ENCODE peak calls at places on chromosomes 5 and 9, in six cellular contexts. One of them, this sample, is unnamed.

GRCh38 chr5:145921211-145921610 is 15.2 kb upstream of the SH3RF2 start:
- DNase-seq in sigmoid colon: no peak
- DNase-seq in adrenal gland: no peak
- DNase-seq in lower leg skin: no peak
- DNase-seq in tibial nerve: no peak
- DNase-seq in GM12878: no peak
- DNase-seq in this sample: no peak

GRCh38 chr5:39331993-39332392 is 32.3 kb downstream of the C9 start:
- DNase-seq in sigmoid colon: no peak
- DNase-seq in adrenal gland: no peak
- DNase-seq in lower leg skin: no peak
- DNase-seq in tibial nerve: no peak
- DNase-seq in GM12878: no peak
- DNase-seq in this sample: no peak

GRCh38 chr9:129794549-129794948 is 8.4 kb upstream of the TOR1B start:
- DNase-seq in sigmoid colon: no peak
- DNase-seq in adrenal gland: no peak
- DNase-seq in lower leg skin: no peak
- DNase-seq in tibial nerve: no peak
- DNase-seq in GM12878: no peak
- DNase-seq in this sample: no peak

GRCh38 chr9:34575775-34576592 is 13.5 kb downstream of the CNTFR start:
- DNase-seq in sigmoid colon: no peak
- DNase-seq in adrenal gland: no peak
- DNase-seq in lower leg skin: no peak
- DNase-seq in tibial nerve: no peak
- DNase-seq in GM12878: no peak
- DNase-seq in this sample: no peak

GRCh38 chr5:10233505-10233904 is 16.2 kb downstream of the ATPSCKMT start:
- DNase-seq in sigmoid colon: no peak
- DNase-seq in adrenal gland: peak
- DNase-seq in lower leg skin: no peak
- DNase-seq in tibial nerve: no peak
- DNase-seq in GM12878: no peak
- DNase-seq in this sample: no peak

GRCh38 chr9:98707158-98708102 is 1.3 kb downstream of the GABBR2 start:
- DNase-seq in sigmoid colon: no peak
- DNase-seq in adrenal gland: peak
- DNase-seq in lower leg skin: peak
- DNase-seq in tibial nerve: no peak
- DNase-seq in GM12878: no peak
- DNase-seq in this sample: no peak

GRCh38 chr5:172630961-172631360 is 10.1 kb upstream of the NEURL1B start:
- DNase-seq in sigmoid colon: no peak
- DNase-seq in adrenal gland: no peak
- DNase-seq in lower leg skin: no peak
- DNase-seq in tibial nerve: no peak
- DNase-seq in GM12878: no peak
- DNase-seq in this sample: no peak

GRCh38 chr5:155870636-155871035 is 456.3 kb upstream of the SGCD start:
- DNase-seq in sigmoid colon: no peak
- DNase-seq in adrenal gland: no peak
- DNase-seq in lower leg skin: no peak
- DNase-seq in tibial nerve: no peak
- DNase-seq in GM12878: no peak
- DNase-seq in this sample: no peak

GRCh38 chr9:96449522-96449843 is 486 bp upstream of the HABP4 start:
- DNase-seq in sigmoid colon: no peak
- DNase-seq in adrenal gland: no peak
- DNase-seq in lower leg skin: no peak
- DNase-seq in tibial nerve: no peak
- DNase-seq in GM12878: no peak
- DNase-seq in this sample: no peak

GRCh38 chr5:143921525-143922311 is 109.8 kb downstream of the HMHB1 start:
- DNase-seq in sigmoid colon: no peak
- DNase-seq in adrenal gland: no peak
- DNase-seq in lower leg skin: no peak
- DNase-seq in tibial nerve: no peak
- DNase-seq in GM12878: no peak
- DNase-seq in this sample: no peak

GRCh38 chr9:5920860-5921328 is 30.2 kb downstream of the MLANA start:
- DNase-seq in sigmoid colon: no peak
- DNase-seq in adrenal gland: no peak
- DNase-seq in lower leg skin: no peak
- DNase-seq in tibial nerve: no peak
- DNase-seq in GM12878: peak
- DNase-seq in this sample: no peak

GRCh38 chr9:111586378-111586777 is 13.1 kb downstream of the PTGR1 start:
- DNase-seq in sigmoid colon: no peak
- DNase-seq in adrenal gland: no peak
- DNase-seq in lower leg skin: peak
- DNase-seq in tibial nerve: no peak
- DNase-seq in GM12878: no peak
- DNase-seq in this sample: no peak

GRCh38 chr5:78235289-78235688 is 59.2 kb downstream of the AP3B1 start:
- DNase-seq in sigmoid colon: no peak
- DNase-seq in adrenal gland: no peak
- DNase-seq in lower leg skin: no peak
- DNase-seq in tibial nerve: no peak
- DNase-seq in GM12878: no peak
- DNase-seq in this sample: no peak

GRCh38 chr5:130985776-130986175 is 179.3 kb downstream of the HINT1 start:
- DNase-seq in sigmoid colon: no peak
- DNase-seq in adrenal gland: no peak
- DNase-seq in lower leg skin: no peak
- DNase-seq in tibial nerve: no peak
- DNase-seq in GM12878: no peak
- DNase-seq in this sample: no peak

GRCh38 chr9:124598048-124598447 is 90.8 kb upstream of the NR5A1 start:
- DNase-seq in sigmoid colon: no peak
- DNase-seq in adrenal gland: no peak
- DNase-seq in lower leg skin: no peak
- DNase-seq in tibial nerve: no peak
- DNase-seq in GM12878: no peak
- DNase-seq in this sample: no peak

GRCh38 chr9:111696796-111697195 is 35.4 kb downstream of the GNG10 start:
- DNase-seq in sigmoid colon: no peak
- DNase-seq in adrenal gland: no peak
- DNase-seq in lower leg skin: no peak
- DNase-seq in tibial nerve: no peak
- DNase-seq in GM12878: no peak
- DNase-seq in this sample: no peak

GRCh38 chr5:137938358-137939138 is 49.3 kb downstream of the PKD2L2 start:
- DNase-seq in sigmoid colon: no peak
- DNase-seq in adrenal gland: no peak
- DNase-seq in lower leg skin: no peak
- DNase-seq in tibial nerve: no peak
- DNase-seq in GM12878: no peak
- DNase-seq in this sample: no peak

GRCh38 chr5:120657083-120657482 is 193.0 kb downstream of the PRR16 start:
- DNase-seq in sigmoid colon: no peak
- DNase-seq in adrenal gland: no peak
- DNase-seq in lower leg skin: no peak
- DNase-seq in tibial nerve: no peak
- DNase-seq in GM12878: no peak
- DNase-seq in this sample: no peak

GRCh38 chr5:73321757-73322452 is 126.7 kb downstream of the FOXD1 start:
- DNase-seq in sigmoid colon: no peak
- DNase-seq in adrenal gland: no peak
- DNase-seq in lower leg skin: no peak
- DNase-seq in tibial nerve: no peak
- DNase-seq in GM12878: no peak
- DNase-seq in this sample: no peak

GRCh38 chr9:72362118-72362531 is 2.9 kb downstream of the ZFAND5 start:
- DNase-seq in sigmoid colon: no peak
- DNase-seq in adrenal gland: no peak
- DNase-seq in lower leg skin: no peak
- DNase-seq in tibial nerve: no peak
- DNase-seq in GM12878: no peak
- DNase-seq in this sample: no peak

GRCh38 chr5:80837679-80838078 is 122.5 kb upstream of the RASGRF2 start:
- DNase-seq in sigmoid colon: no peak
- DNase-seq in adrenal gland: no peak
- DNase-seq in lower leg skin: no peak
- DNase-seq in tibial nerve: no peak
- DNase-seq in GM12878: peak
- DNase-seq in this sample: no peak

GRCh38 chr9:33852216-33852826 is 35.4 kb downstream of the UBE2R2 start:
- DNase-seq in sigmoid colon: peak
- DNase-seq in adrenal gland: peak
- DNase-seq in lower leg skin: no peak
- DNase-seq in tibial nerve: peak
- DNase-seq in GM12878: no peak
- DNase-seq in this sample: peak

GRCh38 chr9:78189461-78189860 is 46.4 kb upstream of the CEP78 start:
- DNase-seq in sigmoid colon: no peak
- DNase-seq in adrenal gland: no peak
- DNase-seq in lower leg skin: no peak
- DNase-seq in tibial nerve: no peak
- DNase-seq in GM12878: no peak
- DNase-seq in this sample: no peak

GRCh38 chr5:57172466-57172961 is 1.3 kb upstream of the GPBP1 start:
- DNase-seq in sigmoid colon: no peak
- DNase-seq in adrenal gland: no peak
- DNase-seq in lower leg skin: peak
- DNase-seq in tibial nerve: no peak
- DNase-seq in GM12878: no peak
- DNase-seq in this sample: no peak

GRCh38 chr9:120894404-120895226 is 17.6 kb upstream of the PHF19 start:
- DNase-seq in sigmoid colon: no peak
- DNase-seq in adrenal gland: peak
- DNase-seq in lower leg skin: no peak
- DNase-seq in tibial nerve: no peak
- DNase-seq in GM12878: no peak
- DNase-seq in this sample: peak

GRCh38 chr5:69494481-69494880 is 1.9 kb downstream of the OCLN start:
- DNase-seq in sigmoid colon: no peak
- DNase-seq in adrenal gland: no peak
- DNase-seq in lower leg skin: no peak
- DNase-seq in tibial nerve: no peak
- DNase-seq in GM12878: no peak
- DNase-seq in this sample: no peak

GRCh38 chr5:69492391-69493234 is at the start of gene OCLN:
- DNase-seq in sigmoid colon: no peak
- DNase-seq in adrenal gland: no peak
- DNase-seq in lower leg skin: peak
- DNase-seq in tibial nerve: no peak
- DNase-seq in GM12878: no peak
- DNase-seq in this sample: no peak

GRCh38 chr5:69491027-69491426 is 1.6 kb upstream of the OCLN start:
- DNase-seq in sigmoid colon: no peak
- DNase-seq in adrenal gland: no peak
- DNase-seq in lower leg skin: no peak
- DNase-seq in tibial nerve: no peak
- DNase-seq in GM12878: no peak
- DNase-seq in this sample: no peak

GRCh38 chr5:69491838-69492390 is 676 bp upstream of the OCLN start:
- DNase-seq in sigmoid colon: no peak
- DNase-seq in adrenal gland: no peak
- DNase-seq in lower leg skin: no peak
- DNase-seq in tibial nerve: no peak
- DNase-seq in GM12878: no peak
- DNase-seq in this sample: no peak

GRCh38 chr5:69493235-69493925 is 790 bp downstream of the OCLN start:
- DNase-seq in sigmoid colon: no peak
- DNase-seq in adrenal gland: no peak
- DNase-seq in lower leg skin: no peak
- DNase-seq in tibial nerve: no peak
- DNase-seq in GM12878: no peak
- DNase-seq in this sample: peak
- TF ChIP-seq POLR2A in sigmoid colon: no peak
- TF ChIP-seq POLR2A in adrenal gland: no peak
- TF ChIP-seq POLR2A in lower leg skin: no peak
- TF ChIP-seq POLR2A in tibial nerve: no peak
- TF ChIP-seq POLR2A in GM12878: peak
- TF ChIP-seq POLR2A in this sample: no peak

GRCh38 chr9:122912671-122912963 is 506 bp downstream of the ZBTB6 start:
- DNase-seq in sigmoid colon: no peak
- DNase-seq in adrenal gland: no peak
- DNase-seq in lower leg skin: no peak
- DNase-seq in tibial nerve: no peak
- DNase-seq in GM12878: no peak
- DNase-seq in this sample: no peak

GRCh38 chr9:122912964-122913673 is at the start of gene ZBTB6:
- DNase-seq in sigmoid colon: peak
- DNase-seq in adrenal gland: peak
- DNase-seq in lower leg skin: peak
- DNase-seq in tibial nerve: peak
- DNase-seq in GM12878: peak
- DNase-seq in this sample: peak
- TF ChIP-seq POLR2A in sigmoid colon: no peak
- TF ChIP-seq POLR2A in adrenal gland: no peak
- TF ChIP-seq POLR2A in lower leg skin: no peak
- TF ChIP-seq POLR2A in tibial nerve: peak
- TF ChIP-seq POLR2A in GM12878: peak
- TF ChIP-seq POLR2A in this sample: no peak

GRCh38 chr9:123322771-123323481 is 33.1 kb upstream of the CRB2 start:
- DNase-seq in sigmoid colon: no peak
- DNase-seq in adrenal gland: no peak
- DNase-seq in lower leg skin: no peak
- DNase-seq in tibial nerve: no peak
- DNase-seq in GM12878: no peak
- DNase-seq in this sample: no peak
- TF ChIP-seq POLR2A in sigmoid colon: no peak
- TF ChIP-seq POLR2A in adrenal gland: no peak
- TF ChIP-seq POLR2A in lower leg skin: no peak
- TF ChIP-seq POLR2A in tibial nerve: no peak
- TF ChIP-seq POLR2A in GM12878: peak
- TF ChIP-seq POLR2A in this sample: no peak

GRCh38 chr5:71748360-71748759 is 29.3 kb downstream of the CARTPT start:
- DNase-seq in sigmoid colon: peak
- DNase-seq in adrenal gland: peak
- DNase-seq in lower leg skin: no peak
- DNase-seq in tibial nerve: peak
- DNase-seq in GM12878: no peak
- DNase-seq in this sample: peak
- TF ChIP-seq POLR2A in sigmoid colon: no peak
- TF ChIP-seq POLR2A in adrenal gland: no peak
- TF ChIP-seq POLR2A in lower leg skin: no peak
- TF ChIP-seq POLR2A in tibial nerve: no peak
- TF ChIP-seq POLR2A in GM12878: no peak
- TF ChIP-seq POLR2A in this sample: no peak

GRCh38 chr5:139389701-139390638 is at the start of gene MZB1:
- DNase-seq in sigmoid colon: no peak
- DNase-seq in adrenal gland: peak
- DNase-seq in lower leg skin: no peak
- DNase-seq in tibial nerve: no peak
- DNase-seq in GM12878: peak
- DNase-seq in this sample: no peak

GRCh38 chr5:139390639-139391569 is 1.2 kb upstream of the MZB1 start:
- DNase-seq in sigmoid colon: no peak
- DNase-seq in adrenal gland: no peak
- DNase-seq in lower leg skin: no peak
- DNase-seq in tibial nerve: no peak
- DNase-seq in GM12878: no peak
- DNase-seq in this sample: no peak

GRCh38 chr5:139387611-139388197 is 2.0 kb downstream of the MZB1 start:
- DNase-seq in sigmoid colon: no peak
- DNase-seq in adrenal gland: no peak
- DNase-seq in lower leg skin: peak
- DNase-seq in tibial nerve: no peak
- DNase-seq in GM12878: no peak
- DNase-seq in this sample: no peak

GRCh38 chr5:139386039-139386438 is 2.9 kb upstream of the SLC23A1 start:
- DNase-seq in sigmoid colon: no peak
- DNase-seq in adrenal gland: no peak
- DNase-seq in lower leg skin: peak
- DNase-seq in tibial nerve: no peak
- DNase-seq in GM12878: no peak
- DNase-seq in this sample: no peak

GRCh38 chr5:139388198-139388821 is 1.4 kb downstream of the MZB1 start:
- DNase-seq in sigmoid colon: no peak
- DNase-seq in adrenal gland: peak
- DNase-seq in lower leg skin: peak
- DNase-seq in tibial nerve: no peak
- DNase-seq in GM12878: no peak
- DNase-seq in this sample: no peak
- TF ChIP-seq POLR2A in sigmoid colon: no peak
- TF ChIP-seq POLR2A in adrenal gland: no peak
- TF ChIP-seq POLR2A in lower leg skin: no peak
- TF ChIP-seq POLR2A in tibial nerve: no peak
- TF ChIP-seq POLR2A in GM12878: no peak
- TF ChIP-seq POLR2A in this sample: no peak

This sample was measured in ovary.